ENCODE peak calls at places on chromosome 14, in ten cellular contexts. B, D, X, T, Q, V, I, H, S and L are unnamed samples. For H3K4me1, the result is how much of the 10 kb centered on the place peaks cover.

GRCh38 chr14:35368583-35368982 is 36.0 kb downstream of the NFKBIA start:
- DNase-seq in B (no peak), D (no peak), X (no peak), T (no peak), Q (no peak), V (no peak), I (no peak), H (no peak), S (no peak), L (no peak)

GRCh38 chr14:104035300-104035699 is 50.2 kb upstream of the ASPG start:
- DNase-seq in B (no peak), D (no peak), X (no peak), T (no peak), Q (no peak), V (no peak), I (no peak), H (no peak), S (no peak), L (no peak)

GRCh38 chr14:41607966-41608663 is 1.4 kb downstream of the LRFN5 start:
- DNase-seq in B (no peak), D (no peak), X (no peak), T (no peak), Q (no peak), V (no peak), I (no peak), H (peak), S (no peak), L (no peak)

GRCh38 chr14:68286667-68287066 is 467.1 kb downstream of the RAD51B start:
- DNase-seq in B (no peak), D (no peak), X (no peak), T (no peak), Q (no peak), V (no peak), I (no peak), H (no peak), S (no peak), L (no peak)

GRCh38 chr14:90699016-90699415 is 117.2 kb downstream of the TTC7B start:
- DNase-seq in B (no peak), D (no peak), X (no peak), T (no peak), Q (no peak), V (no peak), I (no peak), H (no peak), S (no peak), L (no peak)

GRCh38 chr14:105890474-105891220 is 364.3 kb downstream of the TMEM121 start:
- DNase-seq in B (no peak), D (no peak), X (no peak), T (peak), Q (peak), V (no peak), I (peak), H (peak), S (peak), L (no peak)

GRCh38 chr14:68820999-68821683 is 28.3 kb upstream of the ZFP36L1 start:
- DNase-seq in B (no peak), D (no peak), X (no peak), T (no peak), Q (no peak), V (no peak), I (no peak), H (no peak), S (peak), L (no peak)

GRCh38 chr14:103728721-103729120 is 13.1 kb downstream of the ZFYVE21 start:
- DNase-seq in B (no peak), D (no peak), X (no peak), T (no peak), Q (peak), V (no peak), I (no peak), H (peak), S (no peak), L (no peak)

GRCh38 chr14:81710232-81710845 is 176.7 kb upstream of the SEL1L start:
- DNase-seq in B (no peak), D (peak), X (peak), T (no peak), Q (peak), V (peak), I (no peak), H (no peak), S (no peak), L (no peak)

GRCh38 chr14:104224516-104225281 is 86.3 kb downstream of the KIF26A start:
- DNase-seq in B (peak), D (no peak), X (peak), T (peak), Q (peak), V (no peak), I (no peak), H (peak), S (no peak), L (peak)

GRCh38 chr14:81940636-81941035 is 407.0 kb upstream of the SEL1L start:
- DNase-seq in B (no peak), D (no peak), X (no peak), T (no peak), Q (no peak), V (no peak), I (no peak), H (no peak), S (no peak), L (no peak)

GRCh38 chr14:70073924-70074566 is 114.7 kb downstream of the SLC8A3 start:
- DNase-seq in B (peak), D (peak), X (peak), T (peak), Q (peak), V (peak), I (no peak), H (no peak), S (peak), L (peak)

GRCh38 chr14:75119056-75119455 is 7.8 kb downstream of the NEK9 start:
- DNase-seq in B (no peak), D (no peak), X (no peak), T (no peak), Q (no peak), V (no peak), I (no peak), H (no peak), S (no peak), L (no peak)

GRCh38 chr14:77022219-77022852 is 6.2 kb downstream of the IRF2BPL start:
- DNase-seq in B (no peak), D (no peak), X (no peak), T (peak), Q (peak), V (no peak), I (no peak), H (no peak), S (no peak), L (no peak)

GRCh38 chr14:64965356-64966000 is 6.7 kb downstream of the RAB15 start:
- DNase-seq in B (peak), D (no peak), X (no peak), T (no peak), Q (no peak), V (no peak), I (no peak), H (no peak), S (no peak), L (no peak)

GRCh38 chr14:72643317-72643801 is 250.5 kb downstream of the DPF3 start:
- DNase-seq in B (peak), D (no peak), X (peak), T (no peak), Q (no peak), V (no peak), I (peak), H (no peak), S (no peak), L (peak)

GRCh38 chr14:20454359-20454644 is 310 bp downstream of the OSGEP start:
- DNase-seq in B (peak), D (no peak), X (peak), T (peak), Q (peak), V (peak), I (no peak), H (no peak), S (no peak), L (no peak)

GRCh38 chr14:28630100-28630499 is 136.5 kb upstream of the FOXG1 start:
- DNase-seq in B (no peak), D (no peak), X (no peak), T (no peak), Q (no peak), V (no peak), I (no peak), H (no peak), S (no peak), L (no peak)

GRCh38 chr14:68283378-68284123 is 464.0 kb downstream of the RAD51B start:
- DNase-seq in B (no peak), D (no peak), X (no peak), T (peak), Q (peak), V (no peak), I (peak), H (peak), S (peak), L (peak)

GRCh38 chr14:72476657-72477499 is 417.0 kb downstream of the DPF3 start:
- DNase-seq in B (no peak), D (no peak), X (peak), T (peak), Q (no peak), V (peak), I (peak), H (no peak), S (no peak), L (no peak)

GRCh38 chr14:64891839-64892375 is 12.2 kb upstream of the SPTB start:
- DNase-seq in B (peak), D (peak), X (peak), T (peak), Q (peak), V (peak), I (no peak), H (no peak), S (no peak), L (peak)

GRCh38 chr14:100374270-100374669 is 51.1 kb downstream of the SLC25A47 start:
- DNase-seq in B (no peak), D (no peak), X (no peak), T (no peak), Q (no peak), V (no peak), I (no peak), H (no peak), S (no peak), L (no peak)
- H3K4me3 ChIP-seq in B (no peak), D (no peak), X (no peak), T (no peak), Q (no peak), V (peak), I (peak), H (peak), S (no peak), L (no peak)

DNA sequence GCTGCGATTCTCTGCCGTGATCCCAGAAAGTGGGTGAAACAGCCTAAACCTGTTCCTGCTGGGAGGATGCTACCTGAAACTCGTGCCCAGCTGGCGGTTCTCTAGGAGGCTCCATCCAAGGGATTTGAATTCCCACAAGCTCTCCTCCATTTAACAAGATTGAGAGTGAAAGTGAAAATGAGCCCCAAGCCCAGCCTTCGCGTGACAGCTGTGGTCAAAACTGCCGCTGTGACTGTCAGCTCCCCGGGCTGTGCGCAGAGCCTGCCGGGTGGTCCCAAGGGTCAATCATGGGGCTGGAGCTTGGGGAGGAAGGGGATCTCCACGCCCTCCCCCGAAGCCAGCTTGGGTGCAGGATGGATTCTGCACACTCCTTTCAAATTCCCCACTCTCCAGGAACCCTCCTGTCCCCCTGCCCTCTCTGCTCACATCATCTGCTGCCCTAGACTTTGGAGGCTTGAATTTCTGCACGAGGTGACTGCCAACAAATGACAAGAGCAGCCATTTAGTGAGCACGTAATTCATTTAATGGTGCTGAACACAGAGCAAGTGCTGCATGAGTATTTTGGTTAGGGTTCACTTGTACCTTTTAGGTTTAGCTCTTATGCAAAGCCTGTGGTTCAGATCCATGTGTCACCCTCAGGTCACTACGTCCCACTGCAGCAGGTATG is 5.3 kb downstream of the ASB2 start:
- DNase-seq in B (no peak), D (no peak), X (no peak), T (peak), Q (no peak), V (no peak), I (no peak), H (peak), S (no peak), L (no peak)
- TF ChIP-seq POLR2A in B (no peak), D (no peak), X (no peak), T (no peak), Q (no peak), V (no peak), I (no peak), H (no peak), S (no peak), L (no peak)

GRCh38 chr14:73780391-73780790 is 66.2 kb upstream of the PNMA1 start:
- DNase-seq in B (no peak), D (no peak), X (no peak), T (no peak), Q (no peak), V (no peak), I (no peak), H (peak), S (no peak), L (peak)
- H3K4me1 ChIP-seq in B (under half), D (half or more), X (under half), T (under half), Q (under half), V (under half), I (half or more), H (half or more), S (under half), L (under half)

GRCh38 chr14:99360774-99361595 is 89.0 kb upstream of the BCL11B start:
- DNase-seq in B (no peak), D (peak), X (peak), T (no peak), Q (no peak), V (peak), I (no peak), H (no peak), S (no peak), L (no peak)
- H3K4me3 ChIP-seq in B (no peak), D (no peak), X (no peak), T (no peak), Q (no peak), V (peak), I (no peak), H (no peak), S (no peak), L (no peak)

GRCh38 chr14:60247994-60248696 is 876 bp upstream of the PPM1A start:
- DNase-seq in B (peak), D (peak), X (peak), T (peak), Q (peak), V (peak), I (peak), H (peak), S (peak), L (peak)
- TF ChIP-seq POLR2A in B (no peak), D (peak), X (no peak), T (peak), Q (no peak), V (peak), I (peak), H (no peak), S (peak), L (peak)

GRCh38 chr14:24843494-24843893 is 206.5 kb downstream of the STXBP6 start:
- DNase-seq in B (no peak), D (no peak), X (no peak), T (no peak), Q (no peak), V (no peak), I (no peak), H (no peak), S (no peak), L (no peak)
- H3K4me1 ChIP-seq in B (under half), D (half or more), X (under half), T (under half), Q (under half), V (under half), I (under half), H (under half), S (under half), L (under half)

GRCh38 chr14:99257122-99257672 is 14.8 kb downstream of the BCL11B start:
- DNase-seq in B (no peak), D (no peak), X (no peak), T (no peak), Q (no peak), V (no peak), I (no peak), H (no peak), S (no peak), L (no peak)
- H3K4me3 ChIP-seq in B (no peak), D (no peak), X (no peak), T (no peak), Q (no peak), V (no peak), I (no peak), H (no peak), S (no peak), L (no peak)

DNA sequence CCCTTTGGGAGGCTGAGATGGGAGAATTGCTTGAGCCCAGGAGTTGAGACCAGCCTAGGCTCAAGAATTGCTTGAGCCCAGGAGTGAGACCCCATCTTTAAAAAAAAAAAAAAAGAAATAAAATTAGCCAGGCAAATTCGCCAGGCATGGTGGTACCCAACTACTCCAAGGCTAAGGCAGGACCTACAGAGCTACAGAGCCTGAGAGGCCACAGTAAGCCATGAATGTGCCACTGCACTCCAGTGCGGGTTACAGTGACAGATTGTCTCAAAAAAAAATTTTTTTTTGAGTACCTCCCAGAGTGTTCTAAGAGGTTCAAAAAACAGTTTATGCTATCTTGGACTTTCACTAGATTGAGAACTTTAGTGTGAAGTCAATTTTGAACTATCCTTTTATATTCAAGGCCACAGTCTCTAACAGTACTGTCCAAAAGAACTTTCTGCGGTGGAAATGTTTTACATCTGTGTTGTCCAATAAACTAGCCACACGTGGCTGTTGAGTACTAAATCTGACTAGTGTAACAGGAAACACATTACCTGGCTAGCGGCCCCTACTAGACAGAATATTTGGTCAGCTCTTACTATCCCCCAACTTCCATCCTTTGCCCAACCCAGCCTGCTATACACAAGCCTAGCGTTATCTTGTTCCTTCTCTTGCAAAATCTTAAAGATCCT is 2.4 kb downstream of the RPL36AL start:
- DNase-seq in B (no peak), D (no peak), X (no peak), T (no peak), Q (no peak), V (no peak), I (no peak), H (no peak), S (no peak), L (no peak)
- TF ChIP-seq POLR2A in B (no peak), D (no peak), X (no peak), T (no peak), Q (no peak), V (no peak), I (no peak), H (no peak), S (no peak), L (no peak)